ENCODE peak calls at places on chromosome 2, in five cellular contexts. Q, S, Y, G and O are unnamed samples. For H3K9me3, the result is how much of the 10 kb centered on the place peaks cover.

GRCh38 chr2:228614741-228615140 is 433.3 kb upstream of the SPHKAP start:
- DNase-seq in G (no peak), S (no peak), Q (no peak), Y (no peak), O (no peak)

GRCh38 chr2:175807031-175807873 is 194.8 kb downstream of the LNPK start:
- DNase-seq in Y (no peak), G (no peak), Q (peak), S (no peak), O (no peak)

GRCh38 chr2:46434851-46435273 is 44.5 kb upstream of the TMEM247 start:
- DNase-seq in G (no peak), Y (no peak), Q (peak), S (no peak), O (no peak)

GRCh38 chr2:55419236-55419513 is 481 bp downstream of the CCDC88A start:
- DNase-seq in Y (peak), S (no peak), G (no peak), Q (peak), O (peak)

GRCh38 chr2:140154711-140155110 is 1374.5 kb upstream of the NXPH2 start:
- DNase-seq in Y (no peak), G (no peak), Q (peak), S (no peak), O (no peak)

GRCh38 chr2:10039658-10040410 is 3.5 kb upstream of the KLF11 start:
- DNase-seq in Q (no peak), Y (no peak), G (no peak), S (no peak), O (no peak)

GRCh38 chr2:8158714-8159113 is 523.1 kb upstream of the ID2 start:
- DNase-seq in S (no peak), Q (no peak), G (no peak), Y (no peak), O (peak)

GRCh38 chr2:39573276-39573675 is 92.4 kb upstream of the TMEM178A start:
- DNase-seq in S (no peak), G (no peak), Y (no peak), Q (no peak), O (no peak)

GRCh38 chr2:191478754-191479679 is 198.9 kb upstream of the NABP1 start:
- DNase-seq in G (peak), S (no peak), Q (peak), Y (no peak), O (peak)

GRCh38 chr2:237451582-237452469 is 35.2 kb upstream of the MLPH start:
- DNase-seq in Y (no peak), G (no peak), S (no peak), Q (peak), O (no peak)

GRCh38 chr2:8570637-8571036 is 111.2 kb upstream of the ID2 start:
- DNase-seq in Y (no peak), G (no peak), Q (no peak), S (no peak), O (no peak)

GRCh38 chr2:9310390-9310789 is 103.8 kb downstream of the ASAP2 start:
- DNase-seq in G (peak), Q (peak), Y (peak), S (peak), O (peak)

GRCh38 chr2:23806201-23806600 is 120.7 kb downstream of the ATAD2B start:
- DNase-seq in G (no peak), Y (no peak), Q (no peak), S (no peak), O (no peak)

GRCh38 chr2:166333809-166334208 is 41.9 kb downstream of the SCN9A start:
- DNase-seq in G (no peak), Y (no peak), Q (peak), S (no peak), O (no peak)

GRCh38 chr2:28136557-28136956 is 246.0 kb downstream of the BABAM2 start:
- DNase-seq in S (no peak), Q (no peak), Y (no peak), G (no peak), O (no peak)

GRCh38 chr2:28134857-28135256 is 244.3 kb downstream of the BABAM2 start:
- DNase-seq in Q (no peak), G (no peak), S (no peak), Y (no peak), O (no peak)

GRCh38 chr2:28134262-28134812 is 243.8 kb downstream of the BABAM2 start:
- DNase-seq in S (no peak), G (no peak), Q (peak), Y (peak), O (peak)

GRCh38 chr2:28135324-28135723 is 244.8 kb downstream of the BABAM2 start:
- DNase-seq in S (no peak), Y (no peak), Q (no peak), G (no peak), O (no peak)

GRCh38 chr2:28137221-28137620 is 246.7 kb downstream of the BABAM2 start:
- DNase-seq in S (no peak), Y (peak), Q (peak), G (no peak), O (peak)
- H3K27ac ChIP-seq in S (no peak), Y (peak), Q (no peak), G (no peak), O (peak)

GRCh38 chr2:5825686-5826085 is 133.5 kb downstream of the SOX11 start:
- DNase-seq in Q (no peak), S (no peak), G (no peak), Y (no peak), O (no peak)
- H3K9me3 ChIP-seq in Q (under half), S (under half), G (under half), Y (under half), O (under half)

GRCh38 chr2:235849489-235849888 is 318.7 kb downstream of the GBX2 start:
- DNase-seq in Q (no peak), G (no peak), Y (no peak), S (no peak), O (no peak)
- TF ChIP-seq CTCF in Q (no peak), G (peak), Y (no peak), S (no peak), O (no peak)

DNA sequence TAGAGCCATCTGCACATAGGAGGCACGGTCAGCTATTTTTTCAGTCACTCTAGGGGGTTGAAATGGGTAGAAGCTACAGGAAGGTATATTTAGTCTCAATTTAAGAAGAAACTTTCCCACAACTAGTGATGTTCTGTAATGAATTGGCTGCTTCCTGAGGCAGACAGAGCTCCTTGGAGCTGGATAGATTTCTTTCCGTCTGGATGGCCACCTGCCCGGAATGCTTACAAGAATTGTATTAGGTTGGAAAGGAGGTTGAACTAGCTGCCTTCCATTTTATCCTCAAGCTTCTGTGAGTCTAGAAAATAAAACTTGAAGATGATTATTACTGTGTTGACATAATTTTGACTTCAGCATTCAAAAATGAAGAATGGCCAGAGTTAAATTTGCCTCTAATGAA is 88.6 kb downstream of the CRIM1 start:
- DNase-seq in S (no peak), Y (no peak), G (no peak), Q (no peak), O (no peak)
- H3K27ac ChIP-seq in S (peak), Y (no peak), G (no peak), Q (no peak), O (no peak)